ENCODE peak calls at places on chromosomes 12 and 14, in seven cellular contexts. E is lung, F is BJ, N is lower leg skin, S is GM13977, M is osteoblast, H is cardiac muscle cell. A is an unnamed sample.

GRCh38 chr12:39872425-39872824 is 233.5 kb downstream of the SLC2A13 start:
- DNase-seq in E (no peak), F (no peak), N (no peak), S (no peak), M (no peak), H (no peak), A (no peak)

GRCh38 chr14:77141592-77142288 is at the start of gene ZDHHC22:
- DNase-seq in E (no peak), F (no peak), N (no peak), S (peak), M (peak), H (no peak), A (no peak)

GRCh38 chr12:123995023-123995422 is 22.0 kb downstream of the ZNF664 start:
- DNase-seq in E (no peak), F (no peak), N (no peak), S (no peak), M (peak), H (no peak), A (no peak)

GRCh38 chr12:124738636-124739467 is 124.8 kb downstream of the SCARB1 start:
- DNase-seq in E (no peak), F (no peak), N (no peak), S (no peak), M (peak), H (no peak), A (no peak)

GRCh38 chr12:6468283-6468575 is 2.2 kb downstream of the VAMP1 start:
- DNase-seq in E (no peak), F (no peak), N (no peak), S (no peak), M (peak), H (no peak), A (no peak)

GRCh38 chr12:54622463-54623183 is 12.1 kb downstream of the LACRT start:
- DNase-seq in E (no peak), F (no peak), N (no peak), S (no peak), M (no peak), H (no peak), A (no peak)

GRCh38 chr12:71872999-71873398 is 33.4 kb downstream of the TBC1D15 start:
- DNase-seq in E (no peak), F (no peak), N (no peak), S (no peak), M (no peak), H (no peak), A (no peak)

GRCh38 chr12:79706156-79706555 is 15.4 kb upstream of the PAWR start:
- DNase-seq in E (no peak), F (no peak), N (no peak), S (no peak), M (no peak), H (no peak), A (no peak)

GRCh38 chr12:96241484-96242256 is 47.5 kb downstream of the ELK3 start:
- DNase-seq in E (no peak), F (peak), N (peak), S (no peak), M (peak), H (no peak), A (no peak)

GRCh38 chr12:26274441-26275312 is 79.3 kb downstream of the SSPN start:
- DNase-seq in E (peak), F (peak), N (peak), S (peak), M (peak), H (no peak), A (no peak)

GRCh38 chr12:118428643-118429042 is 52.3 kb downstream of the SUDS3 start:
- DNase-seq in E (no peak), F (no peak), N (no peak), S (no peak), M (no peak), H (no peak), A (no peak)

GRCh38 chr12:15928345-15928744 is 17.2 kb downstream of the DERA start:
- DNase-seq in E (no peak), F (peak), N (no peak), S (no peak), M (peak), H (no peak), A (no peak)

GRCh38 chr12:121379945-121380344 is 20.0 kb upstream of the RNF34 start:
- DNase-seq in E (no peak), F (no peak), N (no peak), S (no peak), M (no peak), H (no peak), A (no peak)

GRCh38 chr12:1195513-1195912 is 204.5 kb downstream of the ERC1 start:
- DNase-seq in E (no peak), F (no peak), N (no peak), S (no peak), M (no peak), H (no peak), A (no peak)

GRCh38 chr12:127143020-127143419 is 1124.0 kb upstream of the TMEM132C start:
- DNase-seq in E (no peak), F (no peak), N (no peak), S (no peak), M (no peak), H (peak), A (peak)

GRCh38 chr12:88223519-88223918 is 81.4 kb downstream of the TMTC3 start:
- DNase-seq in E (no peak), F (no peak), N (no peak), S (no peak), M (no peak), H (no peak), A (no peak)

GRCh38 chr12:14913381-14913781 is 25.0 kb downstream of the ERP27 start:
- DNase-seq in E (no peak), F (no peak), N (no peak), S (no peak), M (no peak), H (no peak), A (no peak)

GRCh38 chr14:103418508-103418818 is 33.2 kb downstream of the MARK3 start:
- DNase-seq in E (peak), F (peak), N (no peak), S (no peak), M (no peak), H (no peak), A (no peak)

GRCh38 chr12:26746315-26746714 is 86.7 kb downstream of the ITPR2 start:
- DNase-seq in E (no peak), F (no peak), N (no peak), S (no peak), M (peak), H (no peak), A (no peak)

GRCh38 chr12:122067966-122068365 is 10.6 kb upstream of the MLXIP start:
- DNase-seq in E (no peak), F (no peak), N (no peak), S (peak), M (peak), H (no peak), A (no peak)

GRCh38 chr12:117576053-117576452 is 214.6 kb upstream of the NOS1 start:
- DNase-seq in E (no peak), F (no peak), N (no peak), S (no peak), M (no peak), H (no peak), A (no peak)

GRCh38 chr12:121124402-121125109 is 8.1 kb upstream of the P2RX7 start:
- DNase-seq in E (no peak), F (peak), N (no peak), S (no peak), M (peak), H (no peak), A (no peak)

GRCh38 chr12:83818888-83819287 is 1093.7 kb downstream of the SLC6A15 start:
- DNase-seq in E (no peak), F (peak), N (no peak), S (no peak), M (no peak), H (no peak), A (no peak)

GRCh38 chr12:89156862-89157262 is 195.4 kb downstream of the DUSP6 start:
- DNase-seq in E (no peak), F (peak), N (no peak), S (no peak), M (no peak), H (no peak), A (no peak)

GRCh38 chr12:115984607-115985006 is 292.9 kb downstream of the MED13L start:
- DNase-seq in E (no peak), F (no peak), N (no peak), S (no peak), M (no peak), H (no peak), A (no peak)

GRCh38 chr12:1914116-1914911 is 4.1 kb downstream of the CACNA2D4 start:
- DNase-seq in E (no peak), F (no peak), N (peak), S (peak), M (peak), H (no peak), A (no peak)

GRCh38 chr14:35741345-35742031 is 67.6 kb downstream of the RALGAPA1 start:
- DNase-seq in E (no peak), F (no peak), N (no peak), S (no peak), M (no peak), H (no peak), A (no peak)

GRCh38 chr12:132475304-132476037 is 14.5 kb upstream of the FBRSL1 start:
- DNase-seq in E (no peak), F (no peak), N (no peak), S (no peak), M (no peak), H (no peak), A (peak)

DNA sequence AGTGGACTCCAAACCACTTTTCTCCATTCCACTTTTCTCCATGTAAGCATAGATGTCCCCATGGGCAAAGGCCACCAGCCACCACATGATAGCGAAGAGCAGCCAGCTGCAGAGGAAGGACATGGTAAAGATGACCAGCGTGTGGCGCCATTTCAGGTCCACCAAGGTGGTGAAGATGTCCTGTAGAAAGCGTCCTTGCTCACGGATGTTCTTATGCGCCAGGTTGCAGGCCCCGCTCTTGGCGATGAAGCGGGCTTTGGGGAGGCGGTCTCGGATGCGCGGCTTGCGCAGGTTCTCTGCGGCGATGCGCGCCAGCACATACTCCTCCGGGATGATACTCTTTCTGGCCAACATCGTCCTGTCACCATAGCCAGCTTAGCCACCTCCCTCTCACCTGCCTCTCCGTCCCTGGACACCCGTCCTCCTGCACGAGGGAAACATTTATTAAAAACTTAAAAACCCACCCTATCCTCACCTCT is 1.2 kb downstream of the KCNJ8 start:
- DNase-seq in E (peak), F (no peak), N (peak), S (no peak), M (no peak), H (peak), A (no peak)
- TF ChIP-seq CTCF in E (no peak), F (peak), N (no peak), S (peak), M (peak), H (peak), A (peak)

GRCh38 chr12:3332190-3332589 is 158.8 kb upstream of the PRMT8 start:
- DNase-seq in E (no peak), F (no peak), N (no peak), S (no peak), M (peak), H (peak), A (no peak)

GRCh38 chr12:3330976-3331375 is 160.0 kb upstream of the PRMT8 start:
- DNase-seq in E (no peak), F (no peak), N (no peak), S (no peak), M (peak), H (no peak), A (no peak)

GRCh38 chr12:3335078-3335487 is 155.9 kb upstream of the PRMT8 start:
- DNase-seq in E (no peak), F (no peak), N (no peak), S (no peak), M (no peak), H (no peak), A (no peak)

GRCh38 chr12:3333991-3334391 is 157.0 kb upstream of the PRMT8 start:
- DNase-seq in E (no peak), F (no peak), N (no peak), S (no peak), M (no peak), H (no peak), A (no peak)

DNA sequence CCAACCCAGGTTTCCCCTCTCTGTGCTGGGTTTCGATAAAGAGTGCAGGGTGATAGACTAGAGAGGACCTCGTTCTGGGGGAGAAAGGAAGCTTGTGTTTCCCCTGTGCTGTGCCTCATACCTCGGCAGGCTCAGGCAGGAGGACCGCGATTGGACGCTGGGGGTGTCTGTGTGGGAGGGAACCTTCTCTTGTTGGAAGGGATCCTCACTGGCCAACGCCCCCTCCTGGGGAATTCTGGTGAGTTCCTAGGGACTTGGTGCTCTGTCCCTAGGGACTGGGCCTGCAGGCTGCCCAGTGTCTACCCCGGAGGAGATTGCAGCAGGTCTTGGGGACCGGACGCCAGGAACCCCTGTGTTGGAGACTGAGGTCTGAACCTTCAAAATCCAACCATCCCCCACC is 157.4 kb upstream of the PRMT8 start:
- DNase-seq in E (no peak), F (no peak), N (no peak), S (no peak), M (no peak), H (peak), A (no peak)
- TF ChIP-seq CTCF in E (no peak), F (no peak), N (no peak), S (no peak), M (no peak), H (no peak), A (no peak)

GRCh38 chr12:130770413-130771028 is 54.4 kb upstream of the RIMBP2 start:
- DNase-seq in E (no peak), F (no peak), N (no peak), S (no peak), M (no peak), H (no peak), A (no peak)
- TF ChIP-seq CTCF in E (no peak), F (no peak), N (no peak), S (no peak), M (no peak), H (no peak), A (no peak)

DNA sequence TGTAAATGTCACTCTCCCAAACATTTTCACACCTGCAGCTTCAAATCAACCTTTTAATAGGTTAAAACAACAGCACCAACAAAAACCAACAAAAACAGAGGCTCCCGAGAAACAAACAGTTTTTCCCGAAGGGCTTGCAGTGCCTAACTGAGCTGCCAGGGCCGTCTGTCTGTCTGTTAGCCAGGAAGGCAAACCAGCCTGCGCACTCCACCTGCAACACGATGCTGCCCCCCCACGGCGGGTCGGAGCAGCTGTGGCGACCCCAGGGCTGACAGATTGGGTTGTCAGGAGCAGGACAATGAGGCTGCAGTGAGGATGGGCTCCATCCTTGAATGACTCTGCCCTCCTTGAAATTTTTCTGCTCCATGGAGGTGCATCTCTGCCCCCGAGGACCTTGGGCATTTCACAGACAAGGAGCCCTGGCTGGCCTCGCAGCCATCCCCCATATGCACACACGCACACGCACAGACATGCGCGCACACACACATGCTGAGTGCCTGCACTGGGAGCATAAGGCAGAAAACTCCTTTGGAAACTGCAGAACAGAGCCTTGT is 2.6 kb downstream of the RTL1 start:
- DNase-seq in E (peak), F (no peak), N (peak), S (peak), M (peak), H (peak), A (peak)
- TF ChIP-seq CTCF in E (no peak), F (no peak), N (no peak), S (peak), M (no peak), H (peak), A (peak)

GRCh38 chr14:68397371-68397779 is 395.5 kb downstream of the ZFP36L1 start:
- DNase-seq in E (peak), F (no peak), N (peak), S (no peak), M (no peak), H (no peak), A (no peak)
- TF ChIP-seq CTCF in E (no peak), F (no peak), N (no peak), S (no peak), M (no peak), H (no peak), A (no peak)

A was measured in chondrocyte.